ENCODE peak calls at places on chromosomes 3 and 15, in five cellular contexts. C, T, B, H and X are unnamed samples. For H3K4me1, the result is how much of the 10 kb centered on the place peaks cover.

GRCh38 chr3:25339220-25339619 is 88.8 kb upstream of the RARB start:
- DNase-seq in T (no peak), B (no peak), C (no peak), H (no peak), X (no peak)

GRCh38 chr15:78203346-78204225 is 30.8 kb downstream of the ACSBG1 start:
- DNase-seq in B (no peak), T (no peak), C (no peak), H (no peak), X (no peak)

GRCh38 chr3:94063497-94064119 is 747 bp downstream of the NSUN3 start:
- DNase-seq in B (no peak), T (no peak), C (no peak), H (peak), X (no peak)

GRCh38 chr15:89450076-89451006 is 46.0 kb downstream of the RHCG start:
- DNase-seq in H (no peak), B (no peak), T (no peak), C (no peak), X (no peak)

GRCh38 chr3:120614765-120615164 is 18.6 kb downstream of the NDUFB4 start:
- DNase-seq in H (no peak), T (no peak), B (no peak), C (no peak), X (no peak)

GRCh38 chr3:21914451-21914850 is 163.4 kb upstream of the ZNF385D start:
- DNase-seq in C (no peak), B (no peak), T (no peak), H (no peak), X (no peak)

GRCh38 chr3:193665370-193665989 is 72.5 kb downstream of the OPA1 start:
- DNase-seq in C (no peak), T (no peak), H (peak), B (no peak), X (no peak)

GRCh38 chr3:119652306-119653033 is 7.9 kb downstream of the POPDC2 start:
- DNase-seq in B (no peak), H (no peak), C (no peak), T (no peak), X (no peak)

GRCh38 chr15:68666812-68667450 is 88.1 kb downstream of the CORO2B start:
- DNase-seq in B (no peak), H (no peak), T (no peak), C (no peak), X (no peak)

GRCh38 chr15:90873998-90874605 is 5.7 kb downstream of the FURIN start:
- DNase-seq in H (peak), B (no peak), T (peak), C (no peak), X (no peak)
- TF ChIP-seq EP300 in H (peak), B (no peak), T (no peak), C (no peak), X (no peak)

GRCh38 chr3:133448478-133449122 is 48.7 kb downstream of the BFSP2 start:
- DNase-seq in T (peak), H (no peak), C (no peak), B (no peak), X (no peak)
- H3K4me3 ChIP-seq in T (no peak), H (no peak), C (no peak), B (no peak), X (no peak)

GRCh38 chr15:48596415-48596814 is 49.1 kb downstream of the FBN1 start:
- DNase-seq in B (no peak), T (no peak), H (no peak), C (no peak), X (no peak)

GRCh38 chr15:48592221-48592731 is 53.2 kb downstream of the FBN1 start:
- DNase-seq in C (no peak), B (no peak), H (no peak), T (no peak), X (no peak)

GRCh38 chr15:48596841-48597240 is 48.7 kb downstream of the FBN1 start:
- DNase-seq in H (no peak), T (no peak), B (no peak), C (no peak), X (no peak)

GRCh38 chr15:48592929-48593328 is 52.6 kb downstream of the FBN1 start:
- DNase-seq in B (no peak), C (no peak), T (no peak), H (no peak), X (no peak)

GRCh38 chr15:48595988-48596387 is 49.5 kb downstream of the FBN1 start:
- DNase-seq in T (no peak), B (no peak), C (no peak), H (no peak), X (no peak)
- H3K4me1 ChIP-seq in T (under half), B (under half), C (under half), H (under half), X (under half)

GRCh38 chr3:182980204-182981037 is at the start of gene DCUN1D1:
- DNase-seq in B (peak), T (peak), C (peak), H (peak), X (no peak)
- TF ChIP-seq EP300 in B (no peak), T (no peak), C (no peak), H (no peak), X (no peak)